ENCODE peak calls at places on chromosome 18, in seven cellular contexts. One of them, this sample, is unnamed. For H3K4me1, the result is how much of the 10 kb centered on the place peaks cover.

GRCh38 chr18:55998071-55998522 is 410.1 kb upstream of the TCF4 start:
- DNase-seq in stomach: no peak
- DNase-seq in effector memory CD4-positive, alpha-beta T cell: no peak
- DNase-seq in H1: peak
- DNase-seq in left lung: peak
- DNase-seq in CD4-positive, CD25-positive, alpha-beta regulatory T cell: no peak
- DNase-seq in Karpas-422: no peak
- DNase-seq in this sample: no peak

GRCh38 chr18:51955136-51955535 is 384.9 kb upstream of the DCC start:
- DNase-seq in stomach: no peak
- DNase-seq in effector memory CD4-positive, alpha-beta T cell: no peak
- DNase-seq in H1: no peak
- DNase-seq in left lung: no peak
- DNase-seq in CD4-positive, CD25-positive, alpha-beta regulatory T cell: no peak
- DNase-seq in Karpas-422: no peak
- DNase-seq in this sample: no peak

GRCh38 chr18:52426041-52426440 is 86.0 kb downstream of the DCC start:
- DNase-seq in stomach: no peak
- DNase-seq in effector memory CD4-positive, alpha-beta T cell: no peak
- DNase-seq in H1: no peak
- DNase-seq in left lung: no peak
- DNase-seq in CD4-positive, CD25-positive, alpha-beta regulatory T cell: no peak
- DNase-seq in Karpas-422: no peak
- DNase-seq in this sample: no peak

GRCh38 chr18:54700580-54700979 is 109.5 kb downstream of the DYNAP start:
- DNase-seq in stomach: no peak
- DNase-seq in effector memory CD4-positive, alpha-beta T cell: no peak
- DNase-seq in H1: no peak
- DNase-seq in left lung: no peak
- DNase-seq in CD4-positive, CD25-positive, alpha-beta regulatory T cell: no peak
- DNase-seq in Karpas-422: no peak
- DNase-seq in this sample: no peak

GRCh38 chr18:34543940-34544339 is 166.2 kb upstream of the DTNA start:
- DNase-seq in stomach: no peak
- DNase-seq in effector memory CD4-positive, alpha-beta T cell: no peak
- DNase-seq in H1: no peak
- DNase-seq in left lung: no peak
- DNase-seq in CD4-positive, CD25-positive, alpha-beta regulatory T cell: no peak
- DNase-seq in Karpas-422: no peak
- DNase-seq in this sample: no peak

GRCh38 chr18:49933530-49933929 is 120.2 kb upstream of the ACAA2 start:
- DNase-seq in stomach: no peak
- DNase-seq in effector memory CD4-positive, alpha-beta T cell: no peak
- DNase-seq in H1: no peak
- DNase-seq in left lung: no peak
- DNase-seq in CD4-positive, CD25-positive, alpha-beta regulatory T cell: peak
- DNase-seq in Karpas-422: no peak
- DNase-seq in this sample: no peak

GRCh38 chr18:42100917-42101316 is 145.9 kb downstream of the PIK3C3 start:
- DNase-seq in stomach: no peak
- DNase-seq in effector memory CD4-positive, alpha-beta T cell: no peak
- DNase-seq in H1: no peak
- DNase-seq in left lung: no peak
- DNase-seq in CD4-positive, CD25-positive, alpha-beta regulatory T cell: peak
- DNase-seq in Karpas-422: no peak
- DNase-seq in this sample: no peak

GRCh38 chr18:79569720-79570119 is 109.9 kb upstream of the CTDP1 start:
- DNase-seq in stomach: no peak
- DNase-seq in effector memory CD4-positive, alpha-beta T cell: no peak
- DNase-seq in H1: no peak
- DNase-seq in left lung: peak
- DNase-seq in CD4-positive, CD25-positive, alpha-beta regulatory T cell: no peak
- DNase-seq in Karpas-422: no peak
- DNase-seq in this sample: no peak

GRCh38 chr18:35458677-35459441 is 38.9 kb downstream of the INO80C start:
- DNase-seq in stomach: peak
- DNase-seq in effector memory CD4-positive, alpha-beta T cell: no peak
- DNase-seq in H1: peak
- DNase-seq in left lung: peak
- DNase-seq in CD4-positive, CD25-positive, alpha-beta regulatory T cell: peak
- DNase-seq in Karpas-422: no peak
- DNase-seq in this sample: no peak

GRCh38 chr18:69455120-69455519 is 54.4 kb downstream of the DOK6 start:
- DNase-seq in stomach: no peak
- DNase-seq in effector memory CD4-positive, alpha-beta T cell: no peak
- DNase-seq in H1: no peak
- DNase-seq in left lung: no peak
- DNase-seq in CD4-positive, CD25-positive, alpha-beta regulatory T cell: no peak
- DNase-seq in Karpas-422: no peak
- DNase-seq in this sample: no peak

GRCh38 chr18:35060092-35060491 is 18.9 kb downstream of the MAPRE2 start:
- DNase-seq in stomach: no peak
- DNase-seq in effector memory CD4-positive, alpha-beta T cell: no peak
- DNase-seq in H1: no peak
- DNase-seq in left lung: no peak
- DNase-seq in CD4-positive, CD25-positive, alpha-beta regulatory T cell: no peak
- DNase-seq in Karpas-422: no peak
- DNase-seq in this sample: no peak

GRCh38 chr18:50695431-50696176 is 124.2 kb downstream of the MRO start:
- DNase-seq in stomach: no peak
- DNase-seq in effector memory CD4-positive, alpha-beta T cell: no peak
- DNase-seq in H1: no peak
- DNase-seq in left lung: no peak
- DNase-seq in CD4-positive, CD25-positive, alpha-beta regulatory T cell: no peak
- DNase-seq in Karpas-422: no peak
- DNase-seq in this sample: no peak

GRCh38 chr18:65754121-65754520 is 3.3 kb downstream of the CDH7 start:
- DNase-seq in stomach: no peak
- DNase-seq in effector memory CD4-positive, alpha-beta T cell: no peak
- DNase-seq in H1: no peak
- DNase-seq in left lung: no peak
- DNase-seq in CD4-positive, CD25-positive, alpha-beta regulatory T cell: no peak
- DNase-seq in Karpas-422: no peak
- DNase-seq in this sample: no peak

GRCh38 chr18:61333746-61334490 is 688 bp downstream of the CDH20 start:
- DNase-seq in stomach: no peak
- DNase-seq in effector memory CD4-positive, alpha-beta T cell: no peak
- DNase-seq in H1: peak
- DNase-seq in left lung: peak
- DNase-seq in CD4-positive, CD25-positive, alpha-beta regulatory T cell: no peak
- DNase-seq in Karpas-422: no peak
- DNase-seq in this sample: no peak

GRCh38 chr18:26655614-26656400 is 107.5 kb upstream of the KCTD1 start:
- DNase-seq in stomach: peak
- DNase-seq in effector memory CD4-positive, alpha-beta T cell: no peak
- DNase-seq in H1: peak
- DNase-seq in left lung: peak
- DNase-seq in CD4-positive, CD25-positive, alpha-beta regulatory T cell: peak
- DNase-seq in Karpas-422: no peak
- DNase-seq in this sample: no peak

GRCh38 chr18:7808992-7809391 is 241.9 kb downstream of the PTPRM start:
- DNase-seq in stomach: no peak
- DNase-seq in effector memory CD4-positive, alpha-beta T cell: no peak
- DNase-seq in H1: no peak
- DNase-seq in left lung: no peak
- DNase-seq in CD4-positive, CD25-positive, alpha-beta regulatory T cell: no peak
- DNase-seq in Karpas-422: no peak
- DNase-seq in this sample: no peak

GRCh38 chr18:55688066-55688465 is 100.1 kb upstream of the TCF4 start:
- DNase-seq in stomach: no peak
- DNase-seq in effector memory CD4-positive, alpha-beta T cell: no peak
- DNase-seq in H1: no peak
- DNase-seq in left lung: no peak
- DNase-seq in CD4-positive, CD25-positive, alpha-beta regulatory T cell: no peak
- DNase-seq in Karpas-422: no peak
- DNase-seq in this sample: no peak

GRCh38 chr18:7658701-7659100 is 91.6 kb downstream of the PTPRM start:
- DNase-seq in stomach: no peak
- DNase-seq in effector memory CD4-positive, alpha-beta T cell: no peak
- DNase-seq in H1: no peak
- DNase-seq in left lung: no peak
- DNase-seq in CD4-positive, CD25-positive, alpha-beta regulatory T cell: no peak
- DNase-seq in Karpas-422: no peak
- DNase-seq in this sample: no peak

GRCh38 chr18:44895176-44895798 is 214.6 kb downstream of the SETBP1 start:
- DNase-seq in stomach: peak
- DNase-seq in effector memory CD4-positive, alpha-beta T cell: no peak
- DNase-seq in H1: no peak
- DNase-seq in left lung: no peak
- DNase-seq in CD4-positive, CD25-positive, alpha-beta regulatory T cell: peak
- DNase-seq in Karpas-422: peak
- DNase-seq in this sample: no peak

GRCh38 chr18:63074987-63075404 is 244.6 kb downstream of the BCL2 start:
- DNase-seq in stomach: peak
- DNase-seq in effector memory CD4-positive, alpha-beta T cell: peak
- DNase-seq in H1: peak
- DNase-seq in left lung: peak
- DNase-seq in CD4-positive, CD25-positive, alpha-beta regulatory T cell: peak
- DNase-seq in Karpas-422: no peak
- DNase-seq in this sample: peak

GRCh38 chr18:63890950-63891304 is 3.4 kb downstream of the SERPINB2 start:
- DNase-seq in stomach: no peak
- DNase-seq in effector memory CD4-positive, alpha-beta T cell: no peak
- DNase-seq in H1: no peak
- DNase-seq in left lung: no peak
- DNase-seq in CD4-positive, CD25-positive, alpha-beta regulatory T cell: no peak
- DNase-seq in Karpas-422: peak
- DNase-seq in this sample: no peak

GRCh38 chr18:44723973-44724778 is 43.5 kb downstream of the SETBP1 start:
- DNase-seq in stomach: no peak
- DNase-seq in effector memory CD4-positive, alpha-beta T cell: no peak
- DNase-seq in H1: no peak
- DNase-seq in left lung: no peak
- DNase-seq in CD4-positive, CD25-positive, alpha-beta regulatory T cell: peak
- DNase-seq in Karpas-422: no peak
- DNase-seq in this sample: no peak

GRCh38 chr18:44548291-44549221 is 132.1 kb upstream of the SETBP1 start:
- DNase-seq in stomach: no peak
- DNase-seq in effector memory CD4-positive, alpha-beta T cell: no peak
- DNase-seq in H1: no peak
- DNase-seq in left lung: peak
- DNase-seq in CD4-positive, CD25-positive, alpha-beta regulatory T cell: no peak
- DNase-seq in Karpas-422: no peak
- DNase-seq in this sample: no peak

GRCh38 chr18:63440219-63440618 is 17.9 kb upstream of the VPS4B start:
- DNase-seq in stomach: no peak
- DNase-seq in effector memory CD4-positive, alpha-beta T cell: no peak
- DNase-seq in H1: no peak
- DNase-seq in left lung: no peak
- DNase-seq in CD4-positive, CD25-positive, alpha-beta regulatory T cell: no peak
- DNase-seq in Karpas-422: no peak
- DNase-seq in this sample: no peak

GRCh38 chr18:52216104-52216503 is 123.9 kb upstream of the DCC start:
- DNase-seq in stomach: no peak
- DNase-seq in effector memory CD4-positive, alpha-beta T cell: no peak
- DNase-seq in H1: no peak
- DNase-seq in left lung: no peak
- DNase-seq in CD4-positive, CD25-positive, alpha-beta regulatory T cell: no peak
- DNase-seq in Karpas-422: no peak
- DNase-seq in this sample: no peak

DNA sequence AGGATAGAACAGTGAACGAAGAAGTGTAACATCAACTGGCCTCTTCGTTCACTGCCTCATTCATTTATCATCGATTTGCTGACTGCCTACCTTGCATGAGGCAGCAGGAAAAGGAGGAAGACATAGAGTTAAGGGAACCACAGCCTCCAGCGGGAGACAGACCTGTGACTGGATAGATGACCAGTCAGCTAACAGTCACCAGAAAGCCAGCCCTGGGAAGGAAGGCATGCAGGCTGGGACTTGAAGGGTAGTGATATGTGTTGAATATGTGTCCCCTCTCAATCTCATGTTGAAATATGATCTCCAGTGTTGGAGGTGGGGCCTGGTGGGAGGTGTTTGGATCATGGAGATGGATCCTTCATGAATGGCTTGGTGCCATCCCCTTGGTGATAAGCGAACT is 58.3 kb downstream of the CTIF start:
- DNase-seq in stomach: no peak
- DNase-seq in effector memory CD4-positive, alpha-beta T cell: no peak
- DNase-seq in H1: no peak
- DNase-seq in left lung: no peak
- DNase-seq in CD4-positive, CD25-positive, alpha-beta regulatory T cell: no peak
- DNase-seq in Karpas-422: no peak
- DNase-seq in this sample: no peak
- H3K27ac ChIP-seq in stomach: no peak
- H3K27ac ChIP-seq in effector memory CD4-positive, alpha-beta T cell: no peak
- H3K27ac ChIP-seq in H1: no peak
- H3K27ac ChIP-seq in left lung: no peak
- H3K27ac ChIP-seq in CD4-positive, CD25-positive, alpha-beta regulatory T cell: no peak
- H3K27ac ChIP-seq in Karpas-422: no peak
- H3K27ac ChIP-seq in this sample: no peak

DNA sequence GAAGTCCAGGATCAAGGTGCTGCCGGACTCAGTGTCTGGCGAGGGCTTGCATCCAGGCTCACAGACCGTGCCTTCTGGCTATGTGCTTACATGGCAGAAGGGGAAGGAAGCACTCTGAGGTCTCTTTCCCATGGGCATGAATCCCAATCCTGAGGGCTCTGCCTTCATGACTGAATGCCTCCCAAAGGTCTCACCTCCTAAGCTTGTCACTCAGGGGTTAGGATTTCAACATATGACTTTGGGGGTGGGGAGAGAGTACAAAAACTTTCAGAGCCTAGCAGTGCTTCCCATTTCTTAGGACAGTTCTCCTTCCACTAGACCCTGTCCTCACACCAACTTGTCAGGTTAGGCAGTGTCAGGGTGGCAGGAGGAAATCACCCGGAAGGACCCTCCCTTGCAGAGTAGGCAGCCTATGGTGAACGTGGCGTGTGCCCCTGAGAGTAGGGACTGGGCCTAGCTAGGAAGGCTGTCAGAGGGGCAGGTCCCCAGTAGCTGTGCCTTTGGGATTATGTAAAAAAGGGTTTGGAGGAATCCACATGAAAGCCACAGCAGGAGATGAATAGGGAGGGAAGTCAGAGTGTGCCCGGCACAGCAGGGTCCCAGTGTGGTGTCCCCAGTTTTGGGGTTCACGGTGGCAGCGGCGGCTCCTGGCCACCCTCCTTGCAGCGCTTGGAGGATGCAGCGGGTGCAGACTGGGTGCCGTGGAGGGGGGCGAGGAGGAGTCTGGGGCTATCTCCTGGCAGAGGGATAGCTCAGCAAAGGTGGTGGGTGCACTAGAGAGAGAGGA is 233.3 kb downstream of the LDLRAD4 start:
- DNase-seq in stomach: peak
- DNase-seq in effector memory CD4-positive, alpha-beta T cell: no peak
- DNase-seq in H1: no peak
- DNase-seq in left lung: no peak
- DNase-seq in CD4-positive, CD25-positive, alpha-beta regulatory T cell: no peak
- DNase-seq in Karpas-422: no peak
- DNase-seq in this sample: no peak
- H3K4me1 ChIP-seq in stomach: under half
- H3K4me1 ChIP-seq in effector memory CD4-positive, alpha-beta T cell: under half
- H3K4me1 ChIP-seq in H1: under half
- H3K4me1 ChIP-seq in left lung: under half
- H3K4me1 ChIP-seq in CD4-positive, CD25-positive, alpha-beta regulatory T cell: half or more
- H3K4me1 ChIP-seq in Karpas-422: under half
- H3K4me1 ChIP-seq in this sample: under half

GRCh38 chr18:24015897-24016631 is 1.5 kb downstream of the TTC39C start:
- DNase-seq in stomach: no peak
- DNase-seq in effector memory CD4-positive, alpha-beta T cell: no peak
- DNase-seq in H1: no peak
- DNase-seq in left lung: no peak
- DNase-seq in CD4-positive, CD25-positive, alpha-beta regulatory T cell: peak
- DNase-seq in Karpas-422: peak
- DNase-seq in this sample: peak
- H3K4me3 ChIP-seq in stomach: peak
- H3K4me3 ChIP-seq in effector memory CD4-positive, alpha-beta T cell: peak
- H3K4me3 ChIP-seq in H1: peak
- H3K4me3 ChIP-seq in left lung: peak
- H3K4me3 ChIP-seq in CD4-positive, CD25-positive, alpha-beta regulatory T cell: peak
- H3K4me3 ChIP-seq in Karpas-422: no peak
- H3K4me3 ChIP-seq in this sample: peak

GRCh38 chr18:77031662-77032061 is 100.9 kb downstream of the MBP start:
- DNase-seq in stomach: no peak
- DNase-seq in effector memory CD4-positive, alpha-beta T cell: no peak
- DNase-seq in H1: no peak
- DNase-seq in left lung: no peak
- DNase-seq in CD4-positive, CD25-positive, alpha-beta regulatory T cell: no peak
- DNase-seq in Karpas-422: no peak
- DNase-seq in this sample: no peak
- H3K27ac ChIP-seq in stomach: no peak
- H3K27ac ChIP-seq in effector memory CD4-positive, alpha-beta T cell: no peak
- H3K27ac ChIP-seq in H1: no peak
- H3K27ac ChIP-seq in left lung: no peak
- H3K27ac ChIP-seq in CD4-positive, CD25-positive, alpha-beta regulatory T cell: no peak
- H3K27ac ChIP-seq in Karpas-422: no peak
- H3K27ac ChIP-seq in this sample: no peak

This sample was measured in naive thymus-derived CD4-positive, alpha-beta T cell.